ENCODE peak calls at places on chromosomes 5 and 9, in five cellular contexts. U is lung, Y is PC-3, V is esophagus squamous epithelium, R is cardiac muscle cell. A is an unnamed sample.

GRCh38 chr5:335740-336038 is 14.2 kb downstream of the AHRR start:
- DNase-seq in V (no peak), U (no peak), Y (no peak), R (no peak), A (no peak)

GRCh38 chr5:58988938-58989337 is 406.1 kb downstream of the RAB3C start:
- DNase-seq in U (no peak), Y (no peak), V (no peak), R (no peak), A (no peak)

GRCh38 chr9:35232867-35233544 is 71.2 kb downstream of the UNC13B start:
- DNase-seq in Y (no peak), U (no peak), R (no peak), V (no peak), A (no peak)

GRCh38 chr9:76297721-76298239 is 96.4 kb downstream of the RFK start:
- DNase-seq in Y (no peak), R (peak; percentile 63), V (no peak), U (no peak), A (no peak)

GRCh38 chr5:52787600-52788504 is at the start of the genes ITGA1 and PELO:
- DNase-seq in Y (peak; percentile 62), V (no peak), R (peak; percentile 93), U (peak; percentile 78), A (no peak)

GRCh38 chr5:14357441-14357840 is 214.3 kb downstream of the TRIO start:
- DNase-seq in U (no peak), Y (no peak), R (no peak), V (no peak), A (no peak)

GRCh38 chr9:107730691-107731090 is 241.1 kb upstream of the KLF4 start:
- DNase-seq in U (no peak), V (no peak), Y (no peak), R (no peak), A (no peak)

GRCh38 chr5:71907589-71908145 is 188.6 kb downstream of the CARTPT start:
- DNase-seq in Y (no peak), R (no peak), V (no peak), U (no peak), A (no peak)

GRCh38 chr9:98074119-98074990 is 17.8 kb downstream of the NANS start:
- DNase-seq in V (no peak), U (peak; percentile 63), R (peak; percentile 71), Y (peak; percentile 70), A (no peak)

GRCh38 chr5:65475336-65475735 is 6.4 kb downstream of the ADAMTS6 start:
- DNase-seq in Y (no peak), U (no peak), V (no peak), R (no peak), A (no peak)
- H3K27ac ChIP-seq in Y (no peak overlapping the region), U (no peak overlapping the region), V (no peak overlapping the region), R (no peak overlapping the region), A (no peak overlapping the region)

GRCh38 chr9:136088481-136088938 is 6.6 kb downstream of the NACC2 start:
- DNase-seq in R (no peak), Y (no peak), U (no peak), V (no peak), A (no peak)

GRCh38 chr9:136090768-136091581 is 4.1 kb downstream of the NACC2 start:
- DNase-seq in Y (no peak), U (no peak), V (no peak), R (no peak), A (no peak)

GRCh38 chr9:136090060-136090735 is 4.9 kb downstream of the NACC2 start:
- DNase-seq in R (no peak), U (no peak), Y (no peak), V (no peak), A (no peak)

GRCh38 chr9:136088939-136089696 is 6.0 kb downstream of the NACC2 start:
- DNase-seq in V (no peak), R (no peak), U (no peak), Y (no peak), A (no peak)

DNA sequence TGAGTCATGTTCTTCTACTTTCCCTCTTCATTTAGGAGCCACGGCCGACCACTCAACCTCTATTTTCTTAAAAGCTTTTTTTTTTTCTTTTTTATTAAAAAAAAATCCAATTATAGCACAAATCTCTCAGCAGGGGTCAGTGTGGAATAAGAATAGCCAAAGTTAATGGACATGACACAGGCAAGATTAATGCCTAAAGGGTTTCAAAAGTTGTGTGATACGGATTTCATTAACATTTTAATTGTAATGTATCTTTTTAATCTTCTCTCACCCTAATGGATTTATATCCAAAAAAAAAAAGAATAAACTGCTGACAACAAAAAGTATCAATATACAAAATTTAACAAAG is 5.4 kb downstream of the NACC2 start:
- DNase-seq in U (no peak), R (peak; percentile 59), Y (peak; percentile 35), V (no peak), A (no peak)
- H3K4me3 ChIP-seq in U (no peak overlapping the region), R (no peak overlapping the region), Y (no peak overlapping the region), V (no peak overlapping the region), A (no peak overlapping the region)

GRCh38 chr9:81591791-81592190 is 97.6 kb downstream of the TLE1 start:
- DNase-seq in Y (no peak), U (no peak), R (no peak), V (no peak), A (no peak)

GRCh38 chr9:81590688-81591087 is 98.7 kb downstream of the TLE1 start:
- DNase-seq in R (no peak), V (no peak), U (no peak), Y (no peak), A (no peak)

GRCh38 chr9:81588148-81588874 is 101.0 kb downstream of the TLE1 start:
- DNase-seq in Y (peak; percentile 82), V (no peak), R (peak; percentile 21), U (peak; percentile 56), A (no peak)

GRCh38 chr9:81589819-81590218 is 99.5 kb downstream of the TLE1 start:
- DNase-seq in U (no peak), Y (no peak), V (no peak), R (no peak), A (no peak)

DNA sequence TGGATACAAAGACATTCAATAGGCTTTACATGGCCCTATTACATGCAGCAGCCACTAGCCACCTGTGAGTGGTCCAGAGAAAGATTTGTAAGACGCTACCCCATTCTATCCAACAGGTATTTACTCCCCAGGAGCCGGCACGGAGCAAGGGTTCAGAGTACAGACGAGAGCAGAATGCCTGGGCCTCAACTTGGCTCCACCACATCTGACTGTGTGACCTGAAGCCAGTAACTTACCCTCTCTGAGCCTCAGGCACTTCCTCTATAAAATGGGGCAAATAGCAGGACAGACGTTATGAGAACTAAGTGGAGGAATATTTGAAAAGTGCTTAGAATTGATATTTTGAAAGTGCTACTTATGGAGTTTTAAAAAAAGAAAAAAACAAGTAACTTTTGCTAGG is 100.0 kb downstream of the TLE1 start:
- DNase-seq in Y (no peak), V (no peak), R (no peak), U (no peak), A (no peak)
- H3K27ac ChIP-seq in Y (no peak overlapping the region), V (no peak overlapping the region), R (no peak overlapping the region), U (no peak overlapping the region), A (no peak overlapping the region)

DNA sequence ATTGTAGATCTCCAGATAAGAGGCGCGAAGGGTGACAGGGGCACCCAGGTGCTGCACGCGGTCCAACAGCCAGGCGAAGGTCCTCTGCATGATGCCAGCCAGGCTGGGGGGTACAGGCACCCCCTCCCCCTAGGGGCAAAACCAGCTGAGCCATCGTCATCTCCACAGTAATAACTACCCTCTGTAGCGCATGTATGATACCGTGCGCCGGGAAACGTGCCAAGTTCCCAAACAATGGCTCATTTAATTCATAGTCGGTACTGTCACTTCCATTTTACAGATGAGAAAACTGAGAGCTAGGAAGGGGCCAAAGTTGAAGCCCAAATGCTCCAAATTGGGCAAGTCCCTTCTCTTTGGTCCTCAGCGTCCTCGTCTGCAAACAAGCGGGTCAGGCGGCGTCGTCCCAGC is 1.5 kb downstream of the KIF12 start:
- DNase-seq in R (peak; percentile 58), Y (peak; percentile 41), U (no peak), V (no peak), A (no peak)
- H3K4me3 ChIP-seq in R (peak overlapping the region; percentile 38), Y (peak overlapping the region; percentile 69), U (no peak overlapping the region), V (peak overlapping the region; percentile 31), A (peak overlapping the region; percentile 62)

DNA sequence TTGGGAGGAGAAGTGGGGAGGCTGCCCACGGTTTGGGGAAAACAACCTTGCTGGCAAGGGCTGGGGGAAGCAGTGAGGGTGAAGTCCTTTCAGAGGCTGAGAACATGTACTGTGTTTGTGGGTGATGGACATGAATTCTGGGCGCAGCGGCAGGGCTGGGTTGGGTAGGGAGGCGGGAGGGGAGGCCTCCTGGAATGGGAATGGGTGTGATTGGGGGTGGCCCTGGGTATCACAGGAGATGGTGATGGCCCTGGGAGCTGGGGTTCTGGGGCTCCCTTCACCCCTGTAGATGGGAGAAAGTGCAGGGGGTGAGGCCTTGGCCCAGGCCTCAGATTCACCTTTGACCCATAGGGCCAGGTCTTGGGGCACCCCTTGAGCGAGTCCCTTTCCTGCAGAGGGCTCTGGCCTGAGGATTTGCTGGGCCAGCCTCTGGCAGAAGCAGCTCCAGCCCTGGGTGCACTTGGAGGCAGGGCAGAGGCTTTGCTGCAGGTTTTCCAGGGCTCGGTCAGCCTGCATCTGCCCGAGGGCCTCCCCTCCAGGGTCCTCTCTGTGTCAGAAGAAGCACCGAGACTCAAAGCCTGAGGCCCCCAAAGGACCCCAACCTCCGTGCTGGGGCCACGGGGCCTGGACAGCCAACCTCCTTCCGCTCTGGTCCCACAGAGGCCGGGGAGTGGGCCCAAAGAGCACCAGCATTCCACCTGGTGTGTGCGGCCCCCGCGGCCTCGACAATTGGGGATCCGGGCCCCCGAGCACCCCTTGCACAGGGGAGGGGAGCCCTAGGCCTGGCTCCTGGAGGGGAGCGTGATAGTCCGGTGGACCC is 1.4 kb upstream of the TOR4A start:
- DNase-seq in U (no peak), V (no peak), Y (no peak), R (no peak), A (no peak)
- H3K27ac ChIP-seq in U (peak overlapping the region; percentile 97), V (peak overlapping the region; percentile 81), Y (peak overlapping the region; percentile 79), R (peak overlapping the region; percentile 98), A (no peak overlapping the region)

DNA sequence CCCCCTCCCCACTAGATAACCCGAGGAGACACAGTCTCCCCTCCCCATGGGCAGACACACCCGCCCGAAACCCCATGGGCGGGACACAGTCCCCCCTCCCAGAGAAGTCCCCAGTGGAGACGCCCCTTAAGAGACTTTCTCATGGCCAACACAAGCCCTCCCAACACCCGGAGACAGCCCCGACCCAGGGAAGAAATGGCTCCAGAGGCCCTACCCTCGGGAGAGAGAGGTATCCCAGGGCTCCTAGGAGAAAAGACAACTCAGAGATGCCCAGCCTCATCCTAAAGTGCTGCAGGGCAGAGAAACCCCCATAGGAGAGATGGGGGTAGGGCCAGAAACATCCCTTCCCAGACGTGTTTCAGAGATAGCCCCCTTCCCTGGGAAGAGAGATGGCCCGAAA is 27.4 kb downstream of the PCDH1 start:
- DNase-seq in U (no peak), R (no peak), Y (no peak), V (no peak), A (no peak)
- H3K4me3 ChIP-seq in U (no peak overlapping the region), R (peak overlapping the region; percentile 69), Y (no peak overlapping the region), V (peak overlapping the region; percentile 74), A (no peak overlapping the region)

A was measured in iPS DF 6.9.